ENCODE peak calls at places on chromosome 9, in five cellular contexts. One of them, this sample, is unnamed.

GRCh38 chr9:98491778-98492177 is 217.0 kb downstream of the GABBR2 start:
- DNase-seq in HepG2: no peak
- DNase-seq in SK-N-SH: no peak
- DNase-seq in K562: no peak
- DNase-seq in GM12878: no peak
- DNase-seq in this sample: no peak

GRCh38 chr9:133569891-133570651 is 35.6 kb downstream of the ADAMTSL2 start:
- DNase-seq in HepG2: no peak
- DNase-seq in SK-N-SH: peak
- DNase-seq in K562: no peak
- DNase-seq in GM12878: no peak
- DNase-seq in this sample: no peak

GRCh38 chr9:114180701-114181582 is 25.6 kb downstream of the COL27A1 start:
- DNase-seq in HepG2: no peak
- DNase-seq in SK-N-SH: no peak
- DNase-seq in K562: no peak
- DNase-seq in GM12878: no peak
- DNase-seq in this sample: no peak

GRCh38 chr9:98873535-98874432 is 66.3 kb downstream of the GALNT12 start:
- DNase-seq in HepG2: no peak
- DNase-seq in SK-N-SH: no peak
- DNase-seq in K562: no peak
- DNase-seq in GM12878: no peak
- DNase-seq in this sample: no peak

GRCh38 chr9:73810585-73811215 is 659.0 kb downstream of the ANXA1 start:
- DNase-seq in HepG2: no peak
- DNase-seq in SK-N-SH: no peak
- DNase-seq in K562: no peak
- DNase-seq in GM12878: no peak
- DNase-seq in this sample: no peak

GRCh38 chr9:112750111-112750766 is at the start of gene SNX30:
- DNase-seq in HepG2: peak
- DNase-seq in SK-N-SH: peak
- DNase-seq in K562: peak
- DNase-seq in GM12878: no peak
- DNase-seq in this sample: peak

GRCh38 chr9:135408676-135409254 is 70.8 kb upstream of the PPP1R26 start:
- DNase-seq in HepG2: no peak
- DNase-seq in SK-N-SH: no peak
- DNase-seq in K562: no peak
- DNase-seq in GM12878: no peak
- DNase-seq in this sample: no peak

GRCh38 chr9:120436937-120437592 is 142.9 kb downstream of the CDK5RAP2 start:
- DNase-seq in HepG2: no peak
- DNase-seq in SK-N-SH: no peak
- DNase-seq in K562: no peak
- DNase-seq in GM12878: no peak
- DNase-seq in this sample: no peak

GRCh38 chr9:14221558-14221957 is 92.4 kb downstream of the NFIB start:
- DNase-seq in HepG2: peak
- DNase-seq in SK-N-SH: no peak
- DNase-seq in K562: no peak
- DNase-seq in GM12878: no peak
- DNase-seq in this sample: no peak

GRCh38 chr9:19629506-19629905 is 159.3 kb downstream of the SLC24A2 start:
- DNase-seq in HepG2: no peak
- DNase-seq in SK-N-SH: peak
- DNase-seq in K562: no peak
- DNase-seq in GM12878: no peak
- DNase-seq in this sample: no peak

GRCh38 chr9:126000256-126000655 is 253.1 kb downstream of the PBX3 start:
- DNase-seq in HepG2: no peak
- DNase-seq in SK-N-SH: peak
- DNase-seq in K562: no peak
- DNase-seq in GM12878: no peak
- DNase-seq in this sample: no peak

GRCh38 chr9:82920154-82920553 is 142.8 kb downstream of the RASEF start:
- DNase-seq in HepG2: no peak
- DNase-seq in SK-N-SH: no peak
- DNase-seq in K562: no peak
- DNase-seq in GM12878: no peak
- DNase-seq in this sample: no peak

DNA sequence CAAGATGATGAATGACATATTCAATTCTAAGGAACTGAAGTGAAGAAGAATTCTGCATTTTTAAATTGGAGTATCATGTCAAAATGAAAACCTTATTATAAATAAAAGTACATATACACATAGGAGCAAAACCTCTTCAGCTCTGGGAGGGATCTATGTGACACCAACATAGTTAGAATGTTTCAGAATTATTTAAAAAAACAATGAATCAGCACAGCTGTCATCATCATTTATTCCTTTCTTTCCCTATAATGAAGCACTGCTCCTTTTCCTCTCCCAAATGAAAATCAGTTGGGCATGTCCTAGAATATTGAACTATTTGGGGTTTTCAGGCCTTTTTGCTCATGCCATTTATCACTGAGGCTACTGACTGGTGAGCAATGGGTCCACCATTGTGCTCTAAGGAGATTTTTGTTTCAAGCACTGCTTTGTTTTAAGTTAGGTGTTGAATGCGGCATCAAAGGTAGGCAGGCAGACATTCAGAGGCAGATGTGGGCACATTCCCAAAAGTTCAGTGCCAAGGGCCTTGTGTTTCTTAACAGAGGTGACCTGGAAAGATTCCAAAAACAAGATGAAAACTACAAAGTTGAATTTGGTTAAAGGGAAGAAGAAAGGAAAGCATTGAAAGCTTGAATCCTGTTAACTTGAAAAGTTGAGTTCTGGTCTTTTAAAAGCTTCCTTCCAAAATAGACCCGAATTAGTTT is 126.4 kb upstream of the ADAMTSL1 start:
- DNase-seq in HepG2: no peak
- DNase-seq in SK-N-SH: no peak
- DNase-seq in K562: no peak
- DNase-seq in GM12878: no peak
- DNase-seq in this sample: no peak
- TF ChIP-seq RFX5 in HepG2: no peak
- TF ChIP-seq RFX5 in SK-N-SH: no peak
- TF ChIP-seq RFX5 in K562: no peak
- TF ChIP-seq RFX5 in GM12878: no peak
- TF ChIP-seq RFX5 in this sample: no peak

GRCh38 chr9:75359638-75360037 is 271.3 kb downstream of the OSTF1 start:
- DNase-seq in HepG2: no peak
- DNase-seq in SK-N-SH: no peak
- DNase-seq in K562: no peak
- DNase-seq in GM12878: no peak
- DNase-seq in this sample: no peak

GRCh38 chr9:75358837-75359236 is 270.5 kb downstream of the OSTF1 start:
- DNase-seq in HepG2: no peak
- DNase-seq in SK-N-SH: no peak
- DNase-seq in K562: no peak
- DNase-seq in GM12878: no peak
- DNase-seq in this sample: no peak

DNA sequence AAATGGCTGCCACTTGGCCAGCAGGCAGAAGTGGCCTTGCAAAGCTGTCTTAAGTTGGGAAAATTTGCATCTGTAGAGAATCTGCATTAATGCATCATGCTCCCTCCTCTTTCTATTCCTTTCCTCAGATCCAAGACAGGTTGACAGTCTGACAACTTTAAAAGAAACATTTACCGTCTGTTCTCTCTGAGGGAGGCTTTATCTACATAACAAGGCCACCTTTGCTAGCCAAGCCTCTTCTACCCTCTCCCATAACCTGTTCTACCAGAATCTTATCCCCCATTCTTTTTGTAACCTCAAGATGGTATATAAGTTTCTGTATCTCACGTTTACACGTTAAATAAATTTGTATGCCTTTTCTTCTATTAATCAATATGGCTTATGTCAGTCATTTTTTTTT is 271.9 kb downstream of the OSTF1 start:
- DNase-seq in HepG2: no peak
- DNase-seq in SK-N-SH: no peak
- DNase-seq in K562: no peak
- DNase-seq in GM12878: no peak
- DNase-seq in this sample: no peak
- TF ChIP-seq EP300 in HepG2: no peak
- TF ChIP-seq EP300 in SK-N-SH: no peak
- TF ChIP-seq EP300 in K562: no peak
- TF ChIP-seq EP300 in GM12878: no peak
- TF ChIP-seq EP300 in this sample: no peak

DNA sequence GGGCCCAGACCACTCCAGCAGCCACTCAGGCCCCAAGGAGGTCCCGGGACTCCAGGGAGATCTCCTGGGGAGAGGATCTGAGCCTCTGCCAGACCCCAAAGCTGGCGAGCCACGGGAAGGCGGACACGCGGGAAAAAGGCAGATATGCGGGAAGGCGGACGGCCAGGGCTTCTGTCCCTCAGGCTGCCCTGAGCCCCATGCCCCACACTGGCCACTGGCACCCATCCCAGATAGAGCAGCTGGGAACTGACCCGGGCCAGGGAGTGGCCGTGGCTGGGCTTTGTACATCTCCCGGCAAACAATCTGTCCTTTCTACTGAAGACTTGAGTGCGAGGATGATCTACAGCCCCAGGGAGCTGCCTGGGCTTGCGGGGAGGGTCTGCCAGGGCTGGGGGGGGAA is 21.1 kb upstream of the NOTCH1 start:
- DNase-seq in HepG2: no peak
- DNase-seq in SK-N-SH: peak
- DNase-seq in K562: no peak
- DNase-seq in GM12878: no peak
- DNase-seq in this sample: no peak
- H2AFZ ChIP-seq in HepG2: no peak
- H2AFZ ChIP-seq in SK-N-SH: no peak
- H2AFZ ChIP-seq in K562: no peak
- H2AFZ ChIP-seq in GM12878: no peak
- H2AFZ ChIP-seq in this sample: no peak

GRCh38 chr9:129487658-129488483 is 133.0 kb downstream of the C9orf50 start:
- DNase-seq in HepG2: no peak
- DNase-seq in SK-N-SH: no peak
- DNase-seq in K562: peak
- DNase-seq in GM12878: no peak
- DNase-seq in this sample: no peak
- TF ChIP-seq RFX5 in HepG2: no peak
- TF ChIP-seq RFX5 in SK-N-SH: no peak
- TF ChIP-seq RFX5 in K562: no peak
- TF ChIP-seq RFX5 in GM12878: no peak
- TF ChIP-seq RFX5 in this sample: no peak

DNA sequence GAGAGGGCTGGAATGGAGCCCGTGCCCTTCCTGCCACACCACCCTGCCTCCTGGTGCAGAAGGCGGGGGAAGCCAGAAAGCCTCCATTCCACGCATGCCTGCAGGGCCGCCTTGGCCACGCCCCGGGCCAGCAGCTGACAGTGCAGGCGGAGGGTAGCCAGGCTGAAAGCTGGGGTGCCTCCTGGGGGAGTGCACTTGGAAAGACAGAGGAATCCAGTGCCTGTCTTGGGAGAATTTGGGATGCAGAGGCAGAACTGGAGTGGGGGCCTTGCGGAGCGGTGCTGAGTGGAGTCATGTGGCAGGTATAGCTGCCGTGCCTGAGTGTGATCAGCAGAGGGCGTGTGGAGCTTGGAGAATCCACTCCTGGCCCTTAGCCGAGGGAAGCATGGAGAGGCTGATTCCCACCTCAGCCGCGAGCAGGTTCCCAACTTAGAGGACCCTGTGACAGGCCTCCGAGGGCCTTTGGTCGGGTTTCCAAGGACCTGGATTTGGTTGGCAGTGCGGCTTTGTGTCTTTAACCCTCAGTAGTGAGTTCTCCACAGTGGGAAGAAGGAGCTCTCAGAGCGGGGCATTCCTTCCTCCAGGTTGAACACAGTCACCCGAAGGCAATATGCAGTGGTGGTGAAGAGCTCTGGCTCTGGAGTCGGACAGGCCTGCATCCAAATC is 9.1 kb upstream of the URM1 start:
- DNase-seq in HepG2: peak
- DNase-seq in SK-N-SH: peak
- DNase-seq in K562: peak
- DNase-seq in GM12878: no peak
- DNase-seq in this sample: no peak
- TF ChIP-seq EP300 in HepG2: no peak
- TF ChIP-seq EP300 in SK-N-SH: no peak
- TF ChIP-seq EP300 in K562: peak
- TF ChIP-seq EP300 in GM12878: no peak
- TF ChIP-seq EP300 in this sample: no peak

DNA sequence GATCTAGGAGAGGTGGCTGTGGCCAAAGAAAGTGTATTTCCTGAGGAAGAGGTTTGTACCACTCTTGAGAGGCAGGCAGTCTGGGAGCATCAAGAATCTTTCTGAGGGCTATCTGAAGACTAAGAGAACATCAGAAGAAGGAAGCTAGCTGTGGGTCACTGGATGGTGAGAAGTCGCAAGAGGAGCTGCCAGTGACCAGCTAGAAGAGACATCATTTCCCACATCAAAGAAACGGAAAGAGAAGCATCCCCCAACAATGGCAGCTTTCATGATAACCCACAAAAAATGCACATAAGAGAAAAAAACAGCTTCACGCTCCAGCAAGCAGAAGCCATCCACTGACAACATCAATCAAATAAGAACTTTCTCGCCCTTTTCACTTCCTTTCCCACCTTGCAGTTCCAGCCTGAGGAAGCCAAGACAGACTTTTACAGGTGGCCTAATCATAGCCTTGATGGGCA is 25.0 kb upstream of the CEP78 start:
- DNase-seq in HepG2: no peak
- DNase-seq in SK-N-SH: no peak
- DNase-seq in K562: no peak
- DNase-seq in GM12878: peak
- DNase-seq in this sample: no peak
- H2AFZ ChIP-seq in HepG2: no peak
- H2AFZ ChIP-seq in SK-N-SH: no peak
- H2AFZ ChIP-seq in K562: no peak
- H2AFZ ChIP-seq in GM12878: no peak
- H2AFZ ChIP-seq in this sample: no peak